ENCODE peak calls at places on chromosome 11, in five cellular contexts. Z is transverse colon, W is astrocyte, P is cardiac fibroblast, T is foreskin fibroblast. J is an unnamed sample.

GRCh38 chr11:14380947-14381555 is 22.1 kb upstream of the RRAS2 start:
- DNase-seq in Z (peak), W (peak), P (peak), T (no peak), J (peak)

GRCh38 chr11:37512156-37512780 is 914.2 kb upstream of the RAG2 start:
- DNase-seq in Z (no peak), W (no peak), P (peak), T (no peak), J (no peak)

GRCh38 chr11:27520226-27520625 is 13.7 kb upstream of the LIN7C start:
- DNase-seq in Z (no peak), W (no peak), P (no peak), T (no peak), J (no peak)

GRCh38 chr11:124198852-124199389 is 15.8 kb downstream of the OR10D3 start:
- DNase-seq in Z (no peak), W (no peak), P (peak), T (no peak), J (no peak)

GRCh38 chr11:116492600-116492999 is 280.2 kb downstream of the BUD13 start:
- DNase-seq in Z (no peak), W (no peak), P (no peak), T (no peak), J (no peak)

GRCh38 chr11:119460582-119460981 is 37.6 kb upstream of the THY1 start:
- DNase-seq in Z (no peak), W (peak), P (peak), T (peak), J (no peak)

GRCh38 chr11:89491141-89491690 is at the start of gene NOX4:
- DNase-seq in Z (no peak), W (peak), P (peak), T (peak), J (peak)

GRCh38 chr11:130150790-130151189 is 8.8 kb upstream of the ST14 start:
- DNase-seq in Z (no peak), W (no peak), P (no peak), T (no peak), J (peak)

GRCh38 chr11:100675115-100675650 is 11.9 kb upstream of the ARHGAP42 start:
- DNase-seq in Z (no peak), W (no peak), P (no peak), T (no peak), J (no peak)

GRCh38 chr11:104106136-104106754 is 57.7 kb downstream of the PDGFD start:
- DNase-seq in Z (no peak), W (peak), P (peak), T (peak), J (no peak)

GRCh38 chr11:20155683-20156279 is 4.5 kb downstream of the DBX1 start:
- DNase-seq in Z (no peak), W (no peak), P (no peak), T (no peak), J (no peak)

GRCh38 chr11:120303004-120303637 is 22.0 kb upstream of the TLCD5 start:
- DNase-seq in Z (peak), W (peak), P (peak), T (peak), J (peak)

GRCh38 chr11:33444835-33445594 is 187.8 kb downstream of the HIPK3 start:
- DNase-seq in Z (no peak), W (peak), P (peak), T (no peak), J (no peak)

GRCh38 chr11:119773016-119773415 is 44.0 kb upstream of the NECTIN1 start:
- DNase-seq in Z (no peak), W (no peak), P (no peak), T (no peak), J (peak)

GRCh38 chr11:65718531-65718930 is 2.1 kb downstream of the RNASEH2C start:
- DNase-seq in Z (no peak), W (no peak), P (no peak), T (no peak), J (no peak)

GRCh38 chr11:65719887-65720236 is 736 bp downstream of the RNASEH2C start:
- DNase-seq in Z (no peak), W (peak), P (peak), T (peak), J (peak)

GRCh38 chr11:65720237-65720934 is at the start of gene RNASEH2C:
- DNase-seq in Z (peak), W (peak), P (peak), T (peak), J (peak)

GRCh38 chr11:65717906-65718305 is 2.7 kb downstream of the RNASEH2C start:
- DNase-seq in Z (no peak), W (no peak), P (no peak), T (no peak), J (no peak)

DNA sequence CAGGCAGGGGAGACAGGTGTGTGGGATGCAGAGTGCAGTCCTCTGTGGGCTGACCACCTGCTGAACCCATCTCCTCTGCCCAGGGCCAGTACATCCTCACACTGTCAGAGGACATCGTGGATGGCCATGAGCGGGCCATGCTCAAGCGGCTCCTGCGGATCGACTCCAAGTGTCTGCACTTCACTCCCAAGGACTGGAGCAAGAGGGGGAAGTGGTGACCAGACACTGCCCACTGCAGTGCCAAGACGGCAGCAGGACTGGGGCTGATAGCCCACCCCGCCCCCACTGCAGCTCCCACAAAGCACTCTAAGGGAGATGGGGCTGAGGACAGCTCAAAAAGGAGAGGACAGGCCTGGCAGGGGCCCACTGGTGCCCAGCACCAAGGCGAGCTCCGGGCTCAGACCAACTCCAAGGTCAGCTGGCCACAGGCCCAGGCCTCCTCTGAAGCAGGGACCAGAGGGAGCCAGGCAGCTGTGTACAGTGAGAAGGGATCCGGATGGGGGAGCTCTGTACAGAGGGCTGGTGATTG is 1.6 kb downstream of the RNASEH2C start:
- DNase-seq in Z (no peak), W (no peak), P (peak), T (peak), J (no peak)
- H3K4me3 ChIP-seq in Z (peak), W (peak), P (peak), T (peak), J (peak)

GRCh38 chr11:109957601-109958000 is 135.6 kb upstream of the ZC3H12C start:
- DNase-seq in Z (no peak), W (no peak), P (no peak), T (no peak), J (no peak)

GRCh38 chr11:109954534-109954933 is 138.7 kb upstream of the ZC3H12C start:
- DNase-seq in Z (no peak), W (no peak), P (no peak), T (no peak), J (no peak)

GRCh38 chr11:109957000-109957399 is 136.2 kb upstream of the ZC3H12C start:
- DNase-seq in Z (no peak), W (no peak), P (no peak), T (no peak), J (no peak)

GRCh38 chr11:109960831-109961230 is 132.4 kb upstream of the ZC3H12C start:
- DNase-seq in Z (peak), W (peak), P (peak), T (peak), J (no peak)

DNA sequence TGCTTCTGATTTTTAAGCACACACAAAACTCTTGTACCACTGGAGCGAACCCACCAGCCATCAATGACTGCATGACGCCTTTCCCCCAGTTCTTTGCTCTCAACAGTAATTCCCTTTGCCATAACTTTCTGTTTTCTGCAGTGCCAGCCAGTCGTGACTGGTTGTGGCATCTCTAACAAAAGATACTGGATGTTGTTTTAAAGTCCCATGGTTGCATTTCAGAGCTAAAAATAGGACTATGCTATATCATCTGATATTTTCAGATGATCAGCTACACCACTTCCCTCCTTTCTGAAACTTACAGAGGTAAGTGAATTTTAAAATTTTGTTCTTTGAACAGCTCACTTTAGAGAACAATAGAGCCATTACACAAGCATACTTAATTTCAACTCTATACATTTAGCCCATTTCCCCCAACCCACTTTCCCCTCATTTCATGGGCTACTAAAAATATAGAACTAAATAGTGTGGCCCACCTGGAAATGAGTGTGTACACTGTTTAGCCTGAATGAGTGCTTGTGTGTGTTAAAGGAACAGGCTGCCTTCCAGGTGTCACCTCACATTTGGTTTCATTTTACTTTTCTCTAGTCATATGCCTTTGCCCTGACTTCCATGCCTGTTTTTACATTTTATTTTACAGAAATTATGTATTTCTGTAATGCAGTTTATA is 136.9 kb upstream of the ZC3H12C start:
- DNase-seq in Z (no peak), W (no peak), P (no peak), T (no peak), J (no peak)
- H3K4me3 ChIP-seq in Z (no peak), W (no peak), P (no peak), T (no peak), J (no peak)

GRCh38 chr11:46615756-46616155 is 1.3 kb downstream of the HARBI1 start:
- DNase-seq in Z (no peak), W (no peak), P (peak), T (peak), J (no peak)
- H3K4me3 ChIP-seq in Z (no peak), W (peak), P (no peak), T (no peak), J (no peak)

DNA sequence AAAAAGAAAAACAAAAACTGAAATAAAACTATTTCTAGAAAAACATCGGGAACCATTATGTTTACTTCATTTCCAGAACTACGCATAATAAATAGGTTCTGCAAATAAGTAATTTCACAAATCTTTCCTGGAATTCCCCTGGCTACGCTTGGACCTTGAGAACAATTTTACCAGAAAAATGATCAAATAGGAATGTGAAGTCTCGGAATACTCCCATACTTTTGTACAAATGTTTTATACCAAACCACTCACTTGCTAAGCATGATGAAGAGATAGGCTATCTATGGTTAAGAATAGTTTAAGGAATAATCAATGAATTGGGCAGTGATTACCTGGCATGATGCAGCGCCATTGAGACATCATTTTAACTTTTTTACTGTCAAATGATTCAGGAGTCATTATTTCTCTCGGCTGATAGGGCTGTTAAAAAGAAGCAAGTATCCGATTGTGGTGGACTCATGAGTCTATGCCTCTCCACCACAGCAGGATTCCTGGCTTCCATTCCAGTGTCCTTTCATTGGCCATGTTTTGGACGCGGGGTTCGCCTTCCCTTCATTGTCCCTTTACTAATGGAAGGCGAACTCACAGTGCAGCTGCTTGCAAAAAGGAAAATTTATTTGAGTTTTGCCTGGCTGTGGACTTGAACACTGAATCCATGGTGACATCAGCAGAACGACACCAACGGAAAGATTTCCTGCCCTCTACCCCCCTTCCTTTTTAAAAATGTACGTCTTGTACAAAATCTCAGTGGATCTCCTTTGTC is 39.9 kb upstream of the BLID start:
- DNase-seq in Z (no peak), W (peak), P (no peak), T (no peak), J (no peak)
- H3K4me3 ChIP-seq in Z (no peak), W (peak), P (peak), T (no peak), J (no peak)

GRCh38 chr11:62466444-62466843 is 47.6 kb downstream of the SCGB1A1 start:
- DNase-seq in Z (no peak), W (no peak), P (no peak), T (no peak), J (no peak)

GRCh38 chr11:62468577-62468976 is 49.7 kb downstream of the SCGB1A1 start:
- DNase-seq in Z (no peak), W (no peak), P (no peak), T (no peak), J (no peak)

GRCh38 chr11:62477927-62478326 is 59.1 kb downstream of the SCGB1A1 start:
- DNase-seq in Z (no peak), W (no peak), P (no peak), T (no peak), J (no peak)

GRCh38 chr11:62471603-62472002 is 52.8 kb downstream of the SCGB1A1 start:
- DNase-seq in Z (no peak), W (no peak), P (no peak), T (no peak), J (no peak)

DNA sequence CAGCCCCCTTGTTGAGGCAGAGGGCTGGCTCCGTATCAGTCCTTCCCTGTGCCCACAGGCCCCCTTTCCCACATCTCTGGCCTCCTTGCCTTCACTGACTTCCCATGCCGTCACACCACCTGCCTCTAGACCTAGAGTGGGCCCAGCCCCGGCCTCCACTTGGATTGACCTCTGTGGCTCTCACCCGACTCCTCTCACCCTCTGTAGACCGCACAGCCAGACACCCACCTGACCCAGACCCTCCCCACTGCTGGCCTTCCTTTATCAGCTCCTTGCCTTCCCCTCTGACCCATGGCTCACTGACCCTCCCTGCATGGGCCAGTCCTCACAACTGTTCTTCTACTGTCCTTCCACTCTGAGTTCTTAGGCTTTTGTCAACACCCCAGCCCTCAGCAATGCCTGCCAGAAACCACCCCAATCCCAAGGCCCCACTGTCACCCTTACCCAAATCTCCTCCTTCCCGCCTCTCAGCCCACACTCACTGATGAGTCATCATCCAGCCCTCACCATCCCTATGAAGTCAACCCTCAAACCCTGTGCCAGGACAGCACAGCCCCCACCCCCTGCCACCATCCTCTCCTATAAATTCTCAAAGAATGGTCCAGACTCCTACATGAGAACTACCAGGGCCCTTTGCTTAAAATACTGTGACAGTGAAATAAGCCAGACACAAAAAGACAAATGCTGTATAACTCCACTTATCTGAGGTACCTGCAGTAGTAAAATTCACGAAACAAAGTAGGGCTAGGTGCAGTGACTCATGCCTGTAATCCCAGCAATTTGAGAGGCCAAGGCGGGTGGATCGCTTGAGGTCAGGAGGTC is 53.4 kb downstream of the SCGB1A1 start:
- DNase-seq in Z (peak), W (peak), P (peak), T (peak), J (peak)
- H3K4me3 ChIP-seq in Z (no peak), W (no peak), P (no peak), T (no peak), J (no peak)

DNA sequence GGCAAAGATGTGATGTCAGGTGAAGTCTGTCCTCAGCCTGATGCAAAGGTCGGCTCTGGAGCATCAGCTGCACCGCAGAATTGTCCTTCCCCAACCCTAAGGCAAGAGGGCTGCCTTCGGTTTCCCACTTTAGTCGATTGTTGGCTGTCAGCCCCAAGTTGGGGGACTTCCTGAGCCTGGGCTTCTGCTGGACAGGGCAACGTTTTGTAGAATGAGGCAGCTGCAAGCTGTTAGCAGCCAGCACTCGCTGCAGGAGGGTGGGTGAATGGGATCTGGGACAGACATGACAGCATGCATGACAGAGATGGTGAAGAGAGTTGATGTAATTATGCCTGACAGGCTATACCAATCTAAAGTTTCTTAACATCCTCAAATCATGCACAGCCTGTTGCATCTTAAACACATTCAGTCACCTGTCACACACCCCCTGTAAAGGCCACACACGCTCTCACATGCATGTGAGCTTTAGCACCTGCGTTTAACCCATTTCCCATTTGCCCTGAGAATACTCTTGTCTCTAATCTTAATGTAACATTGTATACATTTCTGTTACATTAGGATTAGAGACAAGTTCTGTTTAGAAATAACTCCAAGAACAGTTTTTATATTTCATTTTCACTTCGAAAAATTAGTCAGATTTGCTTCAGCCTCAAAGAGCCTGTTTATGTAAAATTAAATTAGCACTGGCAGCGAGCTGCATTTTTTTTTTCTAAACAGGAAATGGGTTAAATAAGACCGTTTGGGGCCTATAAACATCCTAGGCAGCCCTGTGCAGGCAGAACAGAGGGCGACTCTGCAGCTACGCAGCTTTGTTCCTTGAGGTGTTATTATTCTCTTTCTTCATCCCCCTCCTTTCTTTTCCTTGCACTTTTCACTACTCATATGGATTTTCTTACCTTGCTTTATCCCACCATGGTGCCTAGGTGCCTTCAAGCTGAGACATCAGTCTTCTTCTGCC is 49.0 kb downstream of the CWC15 start:
- DNase-seq in Z (no peak), W (no peak), P (no peak), T (peak), J (peak)
- H3K4me3 ChIP-seq in Z (no peak), W (no peak), P (no peak), T (no peak), J (no peak)

GRCh38 chr11:61688368-61689163 is 8.4 kb downstream of the DAGLA start:
- DNase-seq in Z (peak), W (peak), P (peak), T (peak), J (no peak)
- H3K4me3 ChIP-seq in Z (no peak), W (no peak), P (no peak), T (peak), J (no peak)

GRCh38 chr11:555500-556174 is 4.9 kb downstream of the LMNTD2 start:
- DNase-seq in Z (no peak), W (no peak), P (no peak), T (no peak), J (no peak)
- H3K4me3 ChIP-seq in Z (peak), W (no peak), P (no peak), T (no peak), J (no peak)

J was measured in BE2C.